ENCODE peak calls at places on chromosomes 13 and 19, in seven cellular contexts. V is mammary epithelial cell, G is right lobe of liver, R is ovary, D is suprapubic skin, P is body of pancreas, Q is esophagus squamous epithelium. J is an unnamed sample.

GRCh38 chr13:34437873-34438272 is 504.2 kb upstream of the NBEA start:
- DNase-seq in P (no peak), R (no peak), G (no peak), Q (no peak), V (no peak), D (no peak), J (no peak)

GRCh38 chr19:54478677-54479266 is 5.7 kb upstream of the CDC42EP5 start:
- DNase-seq in D (no peak), R (no peak), V (peak), G (no peak), Q (no peak), P (peak), J (no peak)

GRCh38 chr19:54030895-54031586 is 32.7 kb downstream of the VSTM1 start:
- DNase-seq in Q (no peak), D (no peak), R (no peak), P (no peak), V (no peak), G (no peak), J (no peak)

GRCh38 chr13:50306096-50306495 is 290.9 kb downstream of the KCNRG start:
- DNase-seq in R (no peak), Q (no peak), V (no peak), D (no peak), G (no peak), P (no peak), J (no peak)

GRCh38 chr13:46831588-46832194 is 34.7 kb upstream of the ESD start:
- DNase-seq in P (no peak), R (no peak), G (no peak), D (no peak), Q (no peak), V (peak), J (no peak)

GRCh38 chr19:20863176-20863575 is 59.9 kb upstream of the ZNF85 start:
- DNase-seq in R (no peak), V (no peak), G (no peak), P (peak), D (no peak), Q (no peak), J (no peak)

GRCh38 chr13:40102854-40103253 is 447.4 kb downstream of the COG6 start:
- DNase-seq in D (no peak), R (peak), V (peak), Q (no peak), P (no peak), G (no peak), J (peak)

GRCh38 chr13:71046360-71047079 is 820.5 kb downstream of the DACH1 start:
- DNase-seq in R (no peak), Q (no peak), V (no peak), G (no peak), P (no peak), D (no peak), J (no peak)

GRCh38 chr19:41226874-41227390 is 7.9 kb downstream of the AXL start:
- DNase-seq in Q (no peak), G (no peak), V (no peak), R (no peak), P (no peak), D (no peak), J (no peak)

GRCh38 chr13:68124437-68125086 is 894.4 kb upstream of the PCDH9 start:
- DNase-seq in P (no peak), Q (no peak), R (no peak), D (no peak), V (peak), G (no peak), J (no peak)

GRCh38 chr19:15287496-15287895 is 44.8 kb downstream of the BRD4 start:
- DNase-seq in V (no peak), G (no peak), P (no peak), Q (no peak), D (no peak), R (no peak), J (no peak)
- H3K4me3 ChIP-seq in V (no peak), G (no peak), P (no peak), Q (no peak), D (no peak), R (no peak), J (no peak)

GRCh38 chr19:52967772-52968171 is 5.1 kb upstream of the ZNF816 start:
- DNase-seq in R (no peak), P (no peak), V (no peak), D (no peak), G (no peak), Q (no peak), J (no peak)

GRCh38 chr19:52959613-52960295 is 2.9 kb downstream of the ZNF816 start:
- DNase-seq in V (peak), G (no peak), P (no peak), Q (no peak), R (no peak), D (peak), J (no peak)

GRCh38 chr19:52962394-52963228 is at the start of gene ZNF816:
- DNase-seq in G (peak), P (peak), D (peak), R (peak), V (peak), Q (peak), J (peak)

GRCh38 chr19:52961981-52962380 is 700 bp downstream of the ZNF816 start:
- DNase-seq in R (no peak), P (no peak), D (peak), Q (no peak), G (no peak), V (peak), J (no peak)

DNA sequence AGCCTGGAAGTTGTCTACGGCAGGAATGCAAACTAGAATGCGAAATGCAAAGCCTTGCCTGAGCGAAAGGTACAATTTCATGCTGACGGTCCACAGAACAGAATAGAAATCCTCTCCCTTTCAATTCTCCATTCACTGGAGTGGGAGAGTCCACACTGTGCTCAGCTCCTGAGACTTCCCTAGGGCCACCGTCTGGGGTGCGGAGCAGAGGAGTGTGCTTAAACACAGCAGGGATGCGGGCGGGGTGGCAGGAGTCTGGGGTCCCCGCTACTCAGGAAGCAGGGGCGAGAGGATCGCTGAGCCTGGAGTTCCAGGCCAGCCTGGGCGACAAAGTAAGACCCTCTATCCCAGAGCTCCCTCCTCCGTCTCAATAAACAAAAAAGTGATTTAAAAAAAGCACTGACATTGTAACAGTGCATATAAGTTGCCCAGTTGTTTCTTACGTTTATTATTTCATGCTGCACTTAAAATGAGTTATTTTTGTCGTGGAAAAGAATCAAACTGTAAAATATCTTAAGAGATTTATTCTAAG is 614 bp upstream of the ZNF816 start:
- DNase-seq in D (peak), R (peak), V (no peak), G (no peak), P (peak), Q (no peak), J (peak)
- TF ChIP-seq CTCF in D (no peak), R (no peak), V (no peak), G (no peak), P (no peak), Q (no peak), J (no peak)

GRCh38 chr19:45564131-45564780 is 20.3 kb downstream of the OPA3 start:
- DNase-seq in G (no peak), D (no peak), R (no peak), P (no peak), Q (no peak), V (no peak), J (peak)

GRCh38 chr19:45556835-45557234 is 27.8 kb downstream of the OPA3 start:
- DNase-seq in G (no peak), P (no peak), R (no peak), Q (no peak), V (no peak), D (no peak), J (no peak)

GRCh38 chr19:45560038-45560437 is 24.6 kb downstream of the OPA3 start:
- DNase-seq in Q (no peak), P (no peak), R (no peak), V (no peak), D (no peak), G (no peak), J (no peak)

GRCh38 chr19:45558399-45558878 is 26.2 kb downstream of the OPA3 start:
- DNase-seq in R (no peak), G (no peak), D (no peak), V (peak), P (peak), Q (no peak), J (peak)

DNA sequence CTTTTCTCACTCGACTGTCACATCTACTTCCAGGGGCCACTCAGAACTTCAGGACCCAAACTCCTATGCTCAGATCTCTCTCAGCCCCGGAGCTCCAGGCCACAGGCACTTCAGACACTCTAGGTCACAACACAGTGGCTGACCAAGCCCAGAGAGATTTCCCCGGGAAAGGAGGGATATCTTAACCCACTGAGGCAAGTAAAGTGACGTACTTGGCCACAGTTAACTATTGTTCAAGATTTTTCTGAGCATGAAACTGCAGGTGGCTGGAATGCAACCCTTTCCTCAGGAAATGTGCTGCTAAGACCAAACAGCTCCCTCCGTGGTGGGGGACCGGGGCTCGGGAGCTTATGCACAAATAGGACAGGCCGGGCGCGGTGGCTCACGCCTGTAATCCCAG is 23.9 kb downstream of the OPA3 start:
- DNase-seq in Q (no peak), V (no peak), G (no peak), D (no peak), R (no peak), P (no peak), J (no peak)
- H3K27ac ChIP-seq in Q (no peak), V (no peak), G (no peak), D (no peak), R (no peak), P (no peak), J (no peak)

GRCh38 chr19:18932216-18932841 is 8.7 kb downstream of the HOMER3 start:
- DNase-seq in R (peak), G (peak), V (no peak), Q (no peak), P (peak), D (peak), J (peak)
- H3K4me3 ChIP-seq in R (no peak), G (no peak), V (no peak), Q (no peak), P (no peak), D (peak), J (peak)

DNA sequence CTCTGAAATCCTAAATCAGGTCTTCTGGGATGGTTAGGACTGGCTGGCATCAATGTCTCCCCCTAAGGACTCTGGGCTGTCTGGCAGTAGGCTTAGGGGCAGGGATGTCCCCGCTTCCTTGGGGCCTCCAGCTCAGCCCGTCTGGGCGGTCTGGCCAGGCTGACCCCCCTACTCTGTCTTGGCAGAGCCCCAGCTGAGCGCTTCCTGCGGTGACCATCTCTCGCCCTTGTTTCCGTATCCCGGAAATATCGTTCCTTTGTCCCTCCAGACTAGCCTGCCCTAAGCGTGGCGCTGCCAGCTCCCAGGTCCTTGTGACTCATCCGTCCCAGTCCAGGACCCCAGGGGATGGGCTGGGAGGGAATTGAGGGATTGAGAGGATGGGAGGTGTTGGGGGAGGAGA is 11.3 kb downstream of the GTPBP3 start:
- DNase-seq in Q (no peak), P (peak), D (no peak), V (peak), R (peak), G (peak), J (no peak)
- TF ChIP-seq CTCF in Q (no peak), P (no peak), D (no peak), V (no peak), R (no peak), G (no peak), J (no peak)

GRCh38 chr13:108776650-108777049 is 147.2 kb downstream of the MYO16 start:
- DNase-seq in P (no peak), V (no peak), Q (no peak), R (no peak), D (no peak), G (no peak), J (no peak)

GRCh38 chr13:108780706-108781105 is 151.3 kb downstream of the MYO16 start:
- DNase-seq in G (no peak), V (no peak), R (no peak), P (no peak), D (no peak), Q (no peak), J (no peak)

GRCh38 chr13:108779308-108779707 is 149.9 kb downstream of the MYO16 start:
- DNase-seq in P (no peak), Q (no peak), V (no peak), D (no peak), R (no peak), G (no peak), J (no peak)

GRCh38 chr13:108777421-108778420 is 148.3 kb downstream of the MYO16 start:
- DNase-seq in G (no peak), R (no peak), P (no peak), Q (no peak), D (no peak), V (no peak), J (no peak)
- H3K27ac ChIP-seq in G (no peak), R (no peak), P (no peak), Q (no peak), D (no peak), V (no peak), J (no peak)

GRCh38 chr19:47485210-47485609 is 1.2 kb upstream of the KPTN start:
- DNase-seq in V (no peak), Q (no peak), R (no peak), G (no peak), D (no peak), P (no peak), J (no peak)
- H3K4me3 ChIP-seq in V (peak), Q (no peak), R (no peak), G (no peak), D (no peak), P (no peak), J (no peak)

J was measured in left lung.